ENCODE peak calls at places on chromosomes 7 and 10, in eight cellular contexts. M is heart left ventricle, E is hepatocyte, I is AG09319, O is dorsolateral prefrontal cortex, K is endothelial cell, L is mucosa of descending colon, T is left ventricle myocardium inferior. A is an unnamed sample.

GRCh38 chr7:2032030-2032875 is 200.5 kb downstream of the MAD1L1 start:
- DNase-seq in M (peak; percentile 65), E (no peak), I (no peak), O (peak; percentile 26), K (no peak), L (no peak), T (peak; percentile 56), A (no peak)

GRCh38 chr7:112669306-112669705 is 120.9 kb downstream of the TMEM168 start:
- DNase-seq in M (no peak), E (no peak), I (no peak), O (no peak), K (no peak), L (no peak), T (no peak), A (no peak)

GRCh38 chr10:963186-963585 is 25.0 kb upstream of the GTPBP4 start:
- DNase-seq in M (no peak), E (no peak), I (no peak), O (no peak), K (no peak), L (no peak), T (no peak), A (no peak)

GRCh38 chr7:1926908-1927306 is 256.8 kb downstream of the ELFN1 start:
- DNase-seq in M (no peak), E (no peak), I (no peak), O (no peak), K (no peak), L (no peak), T (no peak), A (no peak)

GRCh38 chr7:151590801-151591771 is 71.4 kb upstream of the RHEB start:
- DNase-seq in M (no peak), E (no peak), I (no peak), O (no peak), K (no peak), L (no peak), T (no peak), A (no peak)

GRCh38 chr7:3861371-3861770 is 560.3 kb downstream of the SDK1 start:
- DNase-seq in M (no peak), E (no peak), I (no peak), O (no peak), K (no peak), L (no peak), T (no peak), A (no peak)

GRCh38 chr10:74114041-74114448 is 36.6 kb downstream of the AP3M1 start:
- DNase-seq in M (no peak), E (no peak), I (no peak), O (peak; percentile 74), K (no peak), L (no peak), T (no peak), A (no peak)

GRCh38 chr10:70537398-70538194 is 59.0 kb downstream of the PALD1 start:
- DNase-seq in M (no peak), E (peak; percentile 46), I (no peak), O (no peak), K (peak; percentile 55), L (peak; percentile 71), T (no peak), A (peak; percentile 37)

GRCh38 chr7:128743112-128743772 is 4.1 kb downstream of the CALU start:
- DNase-seq in M (no peak), E (no peak), I (no peak), O (no peak), K (no peak), L (no peak), T (no peak), A (no peak)

GRCh38 chr7:37663693-37664092 is 19.9 kb upstream of the GPR141 start:
- DNase-seq in M (no peak), E (no peak), I (no peak), O (no peak), K (no peak), L (no peak), T (no peak), A (no peak)

GRCh38 chr7:40311307-40311706 is 176.5 kb downstream of the SUGCT start:
- DNase-seq in M (no peak), E (no peak), I (no peak), O (no peak), K (no peak), L (no peak), T (no peak), A (no peak)

GRCh38 chr10:103273026-103273425 is 3.9 kb upstream of the INA start:
- DNase-seq in M (no peak), E (peak; percentile 16), I (peak; percentile 98), O (peak; percentile 54), K (no peak), L (no peak), T (no peak), A (no peak)

GRCh38 chr7:22277375-22277774 is 79.6 kb downstream of the RAPGEF5 start:
- DNase-seq in M (no peak), E (no peak), I (no peak), O (no peak), K (no peak), L (no peak), T (no peak), A (no peak)

GRCh38 chr7:33191326-33191725 is 62.0 kb downstream of the BBS9 start:
- DNase-seq in M (no peak), E (peak; percentile 25), I (no peak), O (no peak), K (no peak), L (peak; percentile 7), T (no peak), A (no peak)

GRCh38 chr7:148763622-148764021 is 64.9 kb downstream of the CUL1 start:
- DNase-seq in M (no peak), E (no peak), I (no peak), O (no peak), K (no peak), L (no peak), T (no peak), A (no peak)

GRCh38 chr7:124536156-124536762 is 229.3 kb downstream of the GPR37 start:
- DNase-seq in M (no peak), E (no peak), I (no peak), O (no peak), K (no peak), L (no peak), T (no peak), A (no peak)

GRCh38 chr10:130022501-130023299 is 58.6 kb upstream of the EBF3 start:
- DNase-seq in M (no peak), E (peak; percentile 3), I (peak; percentile 64), O (no peak), K (no peak), L (no peak), T (no peak), A (no peak)

GRCh38 chr7:123738356-123738755 is 10.4 kb downstream of the WASL start:
- DNase-seq in M (no peak), E (peak; percentile 48), I (no peak), O (no peak), K (no peak), L (peak; percentile 61), T (no peak), A (no peak)

GRCh38 chr10:109957092-109957797 is 33.9 kb upstream of the XPNPEP1 start:
- DNase-seq in M (no peak), E (no peak), I (no peak), O (no peak), K (no peak), L (no peak), T (no peak), A (no peak)

GRCh38 chr7:122010116-122010515 is 133.9 kb downstream of the AASS start:
- DNase-seq in M (no peak), E (no peak), I (no peak), O (no peak), K (no peak), L (no peak), T (no peak), A (no peak)

DNA sequence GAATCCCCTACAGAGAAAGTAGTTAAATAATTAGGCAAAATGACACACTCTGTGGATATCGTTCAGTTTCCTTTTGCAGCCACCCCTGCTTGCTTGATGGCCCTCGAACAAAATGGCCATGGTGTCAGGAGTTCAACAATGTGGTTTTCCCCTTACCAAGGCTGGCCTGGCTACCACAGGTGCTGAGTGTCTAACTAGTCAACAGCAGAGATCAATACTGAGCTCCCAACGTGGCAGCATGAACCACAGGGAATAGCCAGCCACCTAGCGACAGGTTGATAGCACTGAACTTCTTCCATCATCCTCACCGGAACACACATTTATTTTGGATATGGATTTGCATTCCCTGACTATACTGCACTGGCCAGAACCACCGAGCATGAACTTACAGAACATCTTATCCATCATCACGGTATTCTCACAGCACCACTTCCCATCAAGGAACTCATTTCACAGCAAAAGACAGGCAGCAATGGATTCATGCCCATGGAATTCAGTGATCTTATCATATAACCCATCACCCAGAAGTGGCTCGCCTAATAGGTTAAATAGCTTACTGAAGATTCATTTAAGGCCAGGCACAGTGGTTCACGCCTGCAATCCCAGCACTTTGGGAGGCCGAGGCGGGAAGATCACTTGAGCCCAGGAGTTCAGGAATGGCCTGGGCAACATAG is 6.3 kb downstream of the C10orf67 start:
- DNase-seq in M (no peak), E (peak; percentile 29), I (no peak), O (no peak), K (no peak), L (no peak), T (no peak), A (no peak)
- TF ChIP-seq CTCF in M (no peak), E (no peak), I (no peak), O (no peak), K (no peak), L (no peak), T (no peak), A (no peak)

GRCh38 chr10:101672536-101672935 is 22.4 kb downstream of the FBXW4 start:
- DNase-seq in M (peak; percentile 76), E (no peak), I (no peak), O (peak; percentile 46), K (no peak), L (no peak), T (peak; percentile 62), A (no peak)
- TF ChIP-seq CTCF in M (no peak), E (no peak), I (no peak), O (no peak), K (no peak), L (no peak), T (no peak), A (no peak)

GRCh38 chr7:157241631-157242030 is 95.2 kb upstream of the DNAJB6 start:
- DNase-seq in M (no peak), E (no peak), I (no peak), O (no peak), K (no peak), L (no peak), T (no peak), A (no peak)

GRCh38 chr7:157239571-157240270 is 97.1 kb upstream of the DNAJB6 start:
- DNase-seq in M (no peak), E (no peak), I (no peak), O (no peak), K (no peak), L (no peak), T (no peak), A (no peak)

GRCh38 chr7:157235357-157236018 is 96.8 kb downstream of the UBE3C start:
- DNase-seq in M (no peak), E (no peak), I (no peak), O (no peak), K (no peak), L (no peak), T (no peak), A (no peak)

GRCh38 chr7:157234271-157234670 is 95.5 kb downstream of the UBE3C start:
- DNase-seq in M (no peak), E (no peak), I (peak; percentile 70), O (no peak), K (no peak), L (no peak), T (no peak), A (no peak)

GRCh38 chr7:157238087-157238486 is 98.7 kb upstream of the DNAJB6 start:
- DNase-seq in M (no peak), E (no peak), I (no peak), O (no peak), K (no peak), L (no peak), T (no peak), A (no peak)
- TF ChIP-seq CTCF in M (peak; percentile 67), E (no peak), I (no peak), O (no peak), K (no peak), L (no peak), T (no peak), A (no peak)

GRCh38 chr7:108569381-108570145 is at the start of the genes DNAJB9 and THAP5:
- DNase-seq in M (peak; percentile 100), E (peak; percentile 99), I (peak; percentile 98), O (peak; percentile 100), K (peak; percentile 98), L (peak; percentile 99), T (peak; percentile 99), A (peak; percentile 71)
- TF ChIP-seq CTCF in M (peak; percentile 12), E (no peak), I (no peak), O (no peak), K (no peak), L (peak; percentile 37), T (no peak), A (no peak)

A was measured in D721Med.